ENCODE peak calls at places on chromosome 1, in seven cellular contexts. Q is activated CD8-positive, alpha-beta memory T cell treated with anti-CD3 and anti-CD28 coated beads for 1 hour; C is mucosa of descending colon; B is progenitor cell of endocrine pancreas; H is glutamatergic neuron; N is ureter; V is PC-3. A is an unnamed sample.

GRCh38 chr1:29269356-29269755 is 33.0 kb downstream of the PTPRU start:
- DNase-seq in Q (no peak), C (no peak), B (no peak), H (no peak), N (no peak), V (no peak), A (no peak)

GRCh38 chr1:200038987-200039848 is 11.7 kb downstream of the NR5A2 start:
- DNase-seq in Q (no peak), C (peak), B (no peak), H (peak), N (no peak), V (peak), A (peak)

GRCh38 chr1:186658999-186659398 is 21.2 kb downstream of the PTGS2 start:
- DNase-seq in Q (no peak), C (no peak), B (no peak), H (no peak), N (no peak), V (peak), A (peak)

GRCh38 chr1:174815036-174815435 is 184.7 kb upstream of the CACYBP start:
- DNase-seq in Q (no peak), C (no peak), B (no peak), H (no peak), N (no peak), V (peak), A (peak)

GRCh38 chr1:109963864-109964263 is 20.7 kb upstream of the AHCYL1 start:
- DNase-seq in Q (no peak), C (no peak), B (no peak), H (no peak), N (no peak), V (peak), A (no peak)

GRCh38 chr1:20142001-20142710 is 3.0 kb downstream of the PLA2G2F start:
- DNase-seq in Q (no peak), C (no peak), B (no peak), H (no peak), N (no peak), V (no peak), A (no peak)

GRCh38 chr1:90911353-90911752 is 110.5 kb downstream of the ZNF644 start:
- DNase-seq in Q (no peak), C (no peak), B (no peak), H (no peak), N (no peak), V (no peak), A (no peak)

GRCh38 chr1:22285545-22286396 is 142.9 kb upstream of the WNT4 start:
- DNase-seq in Q (no peak), C (no peak), B (no peak), H (no peak), N (peak), V (no peak), A (no peak)

GRCh38 chr1:15848143-15848928 is 829 bp downstream of the SPEN start:
- DNase-seq in Q (no peak), C (peak), B (peak), H (peak), N (no peak), V (no peak), A (peak)

GRCh38 chr1:41537788-41538351 is 53.4 kb upstream of the EDN2 start:
- DNase-seq in Q (no peak), C (peak), B (no peak), H (no peak), N (no peak), V (peak), A (peak)

GRCh38 chr1:6358757-6359567 is 34.6 kb downstream of the ACOT7 start:
- DNase-seq in Q (no peak), C (peak), B (no peak), H (no peak), N (peak), V (no peak), A (no peak)

GRCh38 chr1:248045209-248045608 is 1.4 kb upstream of the OR2L3 start:
- DNase-seq in Q (no peak), C (no peak), B (no peak), H (no peak), N (no peak), V (no peak), A (no peak)

GRCh38 chr1:172883844-172884243 is 166.9 kb downstream of the TNFSF18 start:
- DNase-seq in Q (no peak), C (no peak), B (no peak), H (no peak), N (no peak), V (peak), A (no peak)

GRCh38 chr1:3024588-3024987 is 3.3 kb downstream of the ACTRT2 start:
- DNase-seq in Q (no peak), C (no peak), B (no peak), H (no peak), N (no peak), V (no peak), A (no peak)

GRCh38 chr1:56577859-56578663 is 1.3 kb downstream of the PLPP3 start:
- DNase-seq in Q (no peak), C (peak), B (peak), H (peak), N (peak), V (peak), A (peak)

GRCh38 chr1:188735567-188735966 is 1742.1 kb downstream of the BRINP3 start:
- DNase-seq in Q (no peak), C (no peak), B (no peak), H (no peak), N (no peak), V (peak), A (no peak)

GRCh38 chr1:26171084-26172072 is at the start of gene ZNF593OS:
- DNase-seq in Q (no peak), C (no peak), B (no peak), H (peak), N (no peak), V (no peak), A (no peak)

GRCh38 chr1:36675931-36676562 is 193.3 kb upstream of the CSF3R start:
- DNase-seq in Q (no peak), C (no peak), B (no peak), H (no peak), N (no peak), V (no peak), A (no peak)

GRCh38 chr1:151907363-151908139 is 1.8 kb downstream of the THEM4 start:
- DNase-seq in Q (no peak), C (no peak), B (no peak), H (no peak), N (no peak), V (peak), A (no peak)

GRCh38 chr1:12140676-12141532 is 25.9 kb upstream of the TNFRSF1B start:
- DNase-seq in Q (no peak), C (peak), B (no peak), H (peak), N (no peak), V (no peak), A (no peak)

GRCh38 chr1:20494609-20495311 is 8.8 kb upstream of the CAMK2N1 start:
- DNase-seq in Q (no peak), C (no peak), B (no peak), H (no peak), N (no peak), V (peak), A (no peak)

GRCh38 chr1:8545078-8545477 is 227.2 kb downstream of the SLC45A1 start:
- DNase-seq in Q (no peak), C (no peak), B (no peak), H (no peak), N (no peak), V (peak), A (no peak)

GRCh38 chr1:43252225-43252624 is 17.6 kb upstream of the TMEM125 start:
- DNase-seq in Q (no peak), C (no peak), B (no peak), H (no peak), N (no peak), V (no peak), A (no peak)

GRCh38 chr1:215458084-215458483 is 109.0 kb upstream of the KCTD3 start:
- DNase-seq in Q (no peak), C (no peak), B (no peak), H (no peak), N (no peak), V (peak), A (no peak)

GRCh38 chr1:71231751-71232150 is 150.9 kb upstream of the ZRANB2 start:
- DNase-seq in Q (no peak), C (no peak), B (no peak), H (no peak), N (no peak), V (no peak), A (no peak)

GRCh38 chr1:241611063-241611462 is 29.1 kb downstream of the CHML start:
- DNase-seq in Q (no peak), C (no peak), B (no peak), H (no peak), N (no peak), V (peak), A (peak)

GRCh38 chr1:160541622-160542302 is 18.7 kb upstream of the SLAMF6 start:
- DNase-seq in Q (no peak), C (no peak), B (no peak), H (no peak), N (no peak), V (no peak), A (no peak)

GRCh38 chr1:204836856-204837255 is 33.8 kb upstream of the NFASC start:
- DNase-seq in Q (no peak), C (no peak), B (no peak), H (no peak), N (no peak), V (no peak), A (no peak)

GRCh38 chr1:40774266-40774998 is 9.2 kb upstream of the KCNQ4 start:
- DNase-seq in Q (peak), C (no peak), B (peak), H (peak), N (no peak), V (peak), A (peak)

GRCh38 chr1:58755468-58755872 is 28.4 kb downstream of the JUN start:
- DNase-seq in Q (no peak), C (peak), B (no peak), H (no peak), N (peak), V (peak), A (peak)